ENCODE peak calls at places on chromosomes 7 and 10, in nine cellular contexts. G is HepG2, R is HCT116, D is transverse colon, M is stomach, E is spleen, K is endothelial cell of umbilical vein, W is GM12892, C is breast epithelium. L is an unnamed sample.

GRCh38 chr7:101554584-101555268 is 74.4 kb downstream of the MYL10 start:
- DNase-seq in E (no peak), W (no peak), G (no peak), D (no peak), C (no peak), K (no peak), R (no peak), M (no peak), L (no peak)

GRCh38 chr10:44983895-44984278 is 5.3 kb upstream of the DEPP1 start:
- DNase-seq in G (no peak), M (no peak), E (no peak), C (no peak), R (no peak), K (no peak), D (no peak), W (no peak), L (no peak)

GRCh38 chr7:141300816-141301215 is 227.0 kb downstream of the TMEM178B start:
- DNase-seq in D (no peak), E (no peak), M (no peak), G (no peak), W (no peak), C (no peak), R (no peak), K (no peak), L (no peak)

GRCh38 chr10:63671317-63671937 is 150.2 kb downstream of the REEP3 start:
- DNase-seq in K (peak), G (no peak), D (no peak), C (no peak), R (no peak), E (no peak), M (no peak), W (no peak), L (no peak)

GRCh38 chr10:99924856-99925255 is 84.9 kb downstream of the DNMBP start:
- DNase-seq in D (no peak), W (no peak), G (no peak), M (no peak), R (no peak), E (no peak), K (no peak), C (no peak), L (no peak)

GRCh38 chr10:70890917-70891431 is 2.6 kb upstream of the PCBD1 start:
- DNase-seq in G (peak), C (peak), E (no peak), D (no peak), M (peak), K (no peak), W (no peak), R (no peak), L (no peak)

GRCh38 chr7:47513741-47514241 is 68.1 kb downstream of the TNS3 start:
- DNase-seq in W (no peak), G (no peak), M (no peak), K (no peak), E (peak), D (no peak), R (no peak), C (no peak), L (no peak)

GRCh38 chr10:24306507-24306875 is 97.6 kb downstream of the KIAA1217 start:
- DNase-seq in G (no peak), D (no peak), R (no peak), C (no peak), E (no peak), M (no peak), K (no peak), W (no peak), L (no peak)

GRCh38 chr7:150374472-150374871 is 4.7 kb upstream of the ZNF775 start:
- DNase-seq in M (no peak), G (no peak), C (no peak), R (no peak), W (no peak), K (no peak), E (no peak), D (no peak), L (no peak)

GRCh38 chr10:126892150-126892872 is 12.9 kb upstream of the DOCK1 start:
- DNase-seq in R (no peak), E (peak), C (no peak), D (no peak), W (no peak), M (no peak), K (no peak), G (no peak), L (no peak)

GRCh38 chr7:158541330-158542010 is 46.2 kb downstream of the PTPRN2 start:
- DNase-seq in E (peak), D (no peak), G (no peak), M (no peak), C (no peak), K (no peak), W (no peak), R (no peak), L (no peak)

GRCh38 chr10:78991187-78991586 is 77.6 kb upstream of the ZMIZ1 start:
- DNase-seq in D (no peak), E (no peak), R (no peak), G (no peak), W (no peak), K (no peak), M (no peak), C (no peak), L (no peak)

GRCh38 chr7:110442386-110442837 is 648.5 kb upstream of the LRRN3 start:
- DNase-seq in K (peak), G (peak), R (peak), E (no peak), D (no peak), C (no peak), M (peak), W (no peak), L (no peak)

GRCh38 chr10:117449636-117450035 is 74.4 kb upstream of the PDZD8 start:
- DNase-seq in W (no peak), M (peak), G (no peak), K (no peak), E (peak), D (no peak), C (no peak), R (peak), L (no peak)

GRCh38 chr10:112913661-112914287 is 36.3 kb upstream of the TCF7L2 start:
- DNase-seq in E (no peak), R (no peak), W (no peak), K (no peak), G (no peak), D (peak), M (no peak), C (no peak), L (no peak)

GRCh38 chr7:156456503-156457115 is 184.0 kb upstream of the RNF32 start:
- DNase-seq in C (no peak), K (no peak), E (peak), W (no peak), G (peak), D (peak), R (no peak), M (no peak), L (no peak)

GRCh38 chr7:52715701-52716100 is 319.7 kb upstream of the POM121L12 start:
- DNase-seq in K (no peak), R (no peak), G (no peak), W (no peak), C (no peak), E (no peak), D (no peak), M (no peak), L (no peak)

GRCh38 chr7:103735377-103735776 is 254.1 kb downstream of the RELN start:
- DNase-seq in E (no peak), C (no peak), W (no peak), K (peak), R (no peak), M (no peak), D (no peak), G (peak), L (no peak)

GRCh38 chr10:67788028-67788886 is 49.7 kb downstream of the DNAJC12 start:
- DNase-seq in G (peak), K (peak), D (peak), C (no peak), M (peak), W (peak), R (peak), E (peak), L (peak)

GRCh38 chr7:3459111-3459510 is 158.1 kb downstream of the SDK1 start:
- DNase-seq in W (no peak), R (no peak), G (no peak), D (no peak), K (no peak), M (no peak), E (no peak), C (no peak), L (no peak)

GRCh38 chr7:157273208-157274202 is 63.3 kb upstream of the DNAJB6 start:
- DNase-seq in D (peak), G (peak), E (peak), M (peak), K (peak), W (peak), C (no peak), R (peak), L (peak)

GRCh38 chr10:73717564-73717963 is 19.7 kb upstream of the AGAP5 start:
- DNase-seq in D (no peak), M (no peak), C (no peak), G (no peak), W (no peak), E (no peak), K (no peak), R (no peak), L (no peak)

GRCh38 chr10:129101232-129101980 is 365.6 kb upstream of the MGMT start:
- DNase-seq in K (no peak), W (no peak), R (no peak), C (no peak), E (no peak), M (no peak), D (no peak), G (no peak), L (no peak)

GRCh38 chr10:44384601-44385422 is at the start of gene CXCL12:
- DNase-seq in R (no peak), C (no peak), E (peak), D (peak), W (peak), K (peak), M (peak), G (no peak), L (no peak)

GRCh38 chr7:80942261-80943041 is 23.6 kb upstream of the SEMA3C start:
- DNase-seq in K (peak), C (peak), G (peak), R (peak), W (no peak), M (peak), E (no peak), D (peak), L (no peak)
- TF ChIP-seq POLR2AphosphoS5 in K (peak), C (peak), G (no peak), R (no peak), W (no peak), M (no peak), E (no peak), D (peak), L (peak)

DNA sequence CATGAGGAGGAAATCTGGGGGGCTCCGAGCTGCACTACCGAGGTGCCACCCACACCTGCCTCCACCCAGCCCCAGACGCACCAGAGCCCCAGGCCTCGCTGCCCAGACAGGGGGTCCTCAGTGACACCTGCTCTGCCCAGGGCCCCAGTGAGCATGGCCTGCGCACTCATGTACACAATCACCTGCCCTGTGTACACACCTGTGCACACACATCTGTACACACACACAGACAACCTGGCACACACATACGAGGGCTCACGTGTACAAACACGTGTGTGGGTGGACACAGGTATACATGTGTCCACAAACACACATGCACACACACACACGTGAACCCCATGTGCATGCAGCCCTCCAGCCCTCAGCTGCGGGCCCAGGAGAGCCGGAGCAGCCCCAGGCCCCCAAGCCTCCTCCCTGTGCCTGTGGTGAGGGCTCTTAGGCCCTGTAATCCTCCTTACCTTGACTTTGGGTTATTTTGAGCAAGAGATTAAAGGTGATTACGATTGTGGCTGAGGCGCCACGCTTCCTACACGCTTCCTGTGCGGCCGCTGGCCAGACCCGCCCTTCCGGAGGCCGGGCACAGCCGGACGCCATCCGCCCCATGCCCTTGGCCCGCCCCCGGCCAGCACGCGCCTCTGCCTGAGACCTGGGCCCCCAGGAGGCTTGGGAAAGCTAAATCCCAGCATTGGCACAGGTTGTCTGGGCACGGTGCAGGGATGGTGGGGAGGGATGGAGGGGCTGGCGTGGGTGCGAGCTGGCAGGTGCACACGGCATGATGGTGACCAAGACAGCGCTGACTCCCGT is 71.9 kb downstream of the ELFN1 start:
- DNase-seq in R (peak), G (no peak), W (peak), C (no peak), E (peak), K (no peak), D (peak), M (no peak), L (no peak)
- TF ChIP-seq POLR2A in R (peak), G (no peak), W (peak), C (no peak), E (no peak), K (no peak), D (no peak), M (no peak), L (no peak)

DNA sequence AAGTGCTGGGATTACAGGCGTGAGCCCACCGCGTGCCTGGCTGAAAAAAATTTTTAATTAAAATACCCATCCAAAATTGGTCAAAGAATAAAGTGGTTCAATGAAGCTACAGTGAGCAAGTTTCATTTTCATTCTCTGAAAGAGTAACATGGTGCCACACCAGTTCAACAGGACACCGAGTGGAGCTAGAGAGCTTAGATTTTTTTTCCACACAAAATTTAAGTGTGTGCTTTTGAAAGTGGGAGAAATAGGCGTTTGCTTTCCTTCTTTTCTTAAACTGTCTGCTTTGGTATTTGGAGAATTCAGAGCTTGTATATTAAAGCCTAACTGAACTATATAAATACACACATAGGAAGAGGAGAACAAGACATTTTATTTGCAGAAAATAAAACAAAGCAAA is 43.4 kb downstream of the BPGM start:
- DNase-seq in G (no peak), M (no peak), W (no peak), R (no peak), D (no peak), E (no peak), C (no peak), K (peak), L (no peak)
- TF ChIP-seq POLR2AphosphoS5 in G (no peak), M (no peak), W (no peak), R (no peak), D (no peak), E (no peak), C (peak), K (no peak), L (no peak)

GRCh38 chr10:94403034-94403822 is 887 bp downstream of the TBC1D12 start:
- DNase-seq in E (peak), W (peak), M (peak), G (peak), C (peak), D (peak), R (peak), K (peak), L (peak)
- TF ChIP-seq POLR2A in E (peak), W (peak), M (no peak), G (no peak), C (no peak), D (peak), R (no peak), K (no peak), L (peak)

DNA sequence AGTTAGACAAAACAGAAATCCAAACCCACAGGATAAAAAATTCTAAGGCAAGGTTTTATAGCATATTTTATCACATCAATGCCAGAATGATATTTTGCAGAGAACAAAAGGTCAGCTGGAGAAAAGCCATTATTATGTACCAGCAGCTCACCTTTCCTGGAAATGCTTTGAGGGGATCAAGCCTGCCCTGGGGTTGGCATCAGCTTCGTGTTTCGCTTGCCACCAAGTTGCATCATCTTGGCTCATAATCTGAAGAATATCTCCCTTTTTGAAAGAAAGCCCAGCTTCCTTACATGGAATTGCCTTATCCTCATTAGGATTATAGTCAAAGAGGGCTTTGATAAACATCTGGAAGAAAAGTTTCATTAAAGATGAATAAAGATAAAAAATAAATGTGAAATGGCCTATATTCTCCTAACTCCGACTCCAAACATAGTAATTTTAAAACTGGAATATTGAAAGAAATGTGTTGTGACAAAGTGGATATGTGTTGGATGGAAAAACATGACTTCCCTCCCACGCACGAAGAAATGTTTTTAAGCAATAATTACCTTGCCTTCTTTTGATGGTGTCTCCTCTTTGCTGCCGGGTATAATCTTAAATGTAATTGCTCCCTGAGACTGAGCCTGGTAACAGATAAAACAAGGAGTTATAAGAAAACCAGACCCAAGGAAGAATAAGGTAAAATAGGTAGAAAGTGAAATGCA is 121.3 kb upstream of the ODAD2 start:
- DNase-seq in K (no peak), R (peak), M (no peak), C (peak), W (no peak), G (no peak), E (no peak), D (no peak), L (no peak)
- TF ChIP-seq POLR2AphosphoS5 in K (no peak), R (peak), M (no peak), C (peak), W (no peak), G (no peak), E (no peak), D (no peak), L (no peak)

GRCh38 chr10:92573798-92574544 is at the start of gene IDE:
- DNase-seq in D (peak), G (peak), K (peak), M (peak), W (peak), R (peak), E (peak), C (peak), L (peak)
- TF ChIP-seq POLR2A in D (peak), G (peak), K (peak), M (no peak), W (peak), R (peak), E (no peak), C (peak), L (no peak)

DNA sequence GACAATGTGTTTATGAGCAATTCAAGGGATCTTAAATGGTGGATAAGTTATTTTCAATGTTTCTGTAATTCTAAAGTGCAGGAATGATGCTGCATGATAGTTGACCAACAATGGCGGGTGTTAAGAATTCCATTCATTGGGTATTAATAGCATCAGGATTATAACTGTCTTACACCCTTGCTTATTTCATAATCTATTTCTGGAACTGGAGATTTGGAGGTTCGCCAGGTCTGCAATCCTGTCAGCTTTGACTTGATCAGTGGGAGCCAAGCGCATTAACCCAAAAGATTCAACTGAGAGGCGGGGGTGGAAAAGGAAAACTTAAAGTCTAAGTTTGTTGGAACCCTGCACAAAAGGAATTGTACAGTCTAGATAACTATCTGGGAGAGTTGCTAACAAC is 114.9 kb upstream of the ZEB1 start:
- DNase-seq in K (no peak), R (no peak), C (no peak), M (no peak), E (no peak), D (no peak), W (no peak), G (no peak), L (no peak)
- TF ChIP-seq POLR2AphosphoS5 in K (no peak), R (no peak), C (no peak), M (no peak), E (no peak), D (no peak), W (no peak), G (no peak), L (no peak)